ENCODE peak calls at places on chromosomes 6 and 20, in four cellular contexts. N is hypothalamus, F is K562, K is astrocyte of the hippocampus. V is an unnamed sample.

GRCh38 chr6:44064089-44064947 is 62.9 kb downstream of the MRPL14 start:
- DNase-seq in F (peak; percentile 68), N (no peak), K (peak; percentile 91), V (peak; percentile 97)

GRCh38 chr20:3045816-3046676 is at the start of gene MRPS26:
- DNase-seq in N (peak; percentile 87), F (peak; percentile 88), K (peak; percentile 95), V (peak; percentile 95)

GRCh38 chr6:111683749-111684267 is 78.1 kb upstream of the TRAF3IP2 start:
- DNase-seq in F (no peak), K (peak; percentile 84), N (no peak), V (peak; percentile 91)

GRCh38 chr6:34723203-34723602 is 26.6 kb upstream of the ILRUN start:
- DNase-seq in F (no peak), K (no peak), N (no peak), V (peak; percentile 49)

GRCh38 chr6:107064579-107065065 is 36.6 kb downstream of the MTRES1 start:
- DNase-seq in N (no peak), K (peak; percentile 78), F (no peak), V (peak; percentile 49)

GRCh38 chr20:54565255-54565654 is 89.9 kb downstream of the DOK5 start:
- DNase-seq in K (no peak), N (no peak), F (no peak), V (no peak)

GRCh38 chr6:41111017-41111416 is 38.2 kb downstream of the NFYA start:
- DNase-seq in F (no peak), K (no peak), N (no peak), V (no peak)

GRCh38 chr6:3617681-3618299 is 133.7 kb downstream of the PXDC1 start:
- DNase-seq in F (no peak), N (no peak), K (no peak), V (no peak)

GRCh38 chr6:156658596-156659316 is 118.4 kb upstream of the ARID1B start:
- DNase-seq in N (no peak), K (no peak), F (no peak), V (peak; percentile 45)

GRCh38 chr6:34070315-34071110 is 75.4 kb downstream of the GRM4 start:
- DNase-seq in N (no peak), K (no peak), F (no peak), V (peak; percentile 8)

GRCh38 chr6:156205678-156206077 is 571.5 kb upstream of the ARID1B start:
- DNase-seq in F (no peak), K (no peak), N (no peak), V (no peak)

GRCh38 chr20:58714923-58715708 is 22.5 kb downstream of the NPEPL1 start:
- DNase-seq in K (no peak), F (no peak), N (no peak), V (no peak)

V was measured in GM23248.